ENCODE peak calls at places on chromosomes 13 and 19, in seven cellular contexts. One of them, this sample, is unnamed.

GRCh38 chr13:87671031-87671823 is at the start of gene SLITRK5:
- DNase-seq in T-helper 1 cell: peak; percentile 41
- DNase-seq in left kidney: peak; percentile 93
- DNase-seq in stimulated activated CD4-positive, alpha-beta T cell treated with anti-CD3 and anti-CD28 coated beads, Interleukin-15, amount 100 ng/mL, for 1 hour: no peak
- DNase-seq in non-pigmented ciliary epithelial cell: no peak
- DNase-seq in activated CD8-positive, alpha-beta memory T cell treated with anti-CD3 and anti-CD28 coated beads, Interleukin-2, amount 50 U/mL, for 4 hours: peak; percentile 69
- DNase-seq in foreskin fibroblast: peak; percentile 16
- DNase-seq in this sample: peak; percentile 85

GRCh38 chr19:5578094-5578846 is 10.5 kb upstream of the TINCR start:
- DNase-seq in T-helper 1 cell: peak; percentile 48
- DNase-seq in left kidney: peak; percentile 79
- DNase-seq in stimulated activated CD4-positive, alpha-beta T cell treated with anti-CD3 and anti-CD28 coated beads, Interleukin-15, amount 100 ng/mL, for 1 hour: peak; percentile 39
- DNase-seq in non-pigmented ciliary epithelial cell: no peak
- DNase-seq in activated CD8-positive, alpha-beta memory T cell treated with anti-CD3 and anti-CD28 coated beads, Interleukin-2, amount 50 U/mL, for 4 hours: peak; percentile 77
- DNase-seq in foreskin fibroblast: peak; percentile 50
- DNase-seq in this sample: peak; percentile 83

GRCh38 chr13:76380436-76381065 is 505.7 kb downstream of the KCTD12 start:
- DNase-seq in T-helper 1 cell: no peak
- DNase-seq in left kidney: no peak
- DNase-seq in stimulated activated CD4-positive, alpha-beta T cell treated with anti-CD3 and anti-CD28 coated beads, Interleukin-15, amount 100 ng/mL, for 1 hour: no peak
- DNase-seq in non-pigmented ciliary epithelial cell: peak; percentile 28
- DNase-seq in activated CD8-positive, alpha-beta memory T cell treated with anti-CD3 and anti-CD28 coated beads, Interleukin-2, amount 50 U/mL, for 4 hours: no peak
- DNase-seq in foreskin fibroblast: no peak
- DNase-seq in this sample: no peak

GRCh38 chr13:45439781-45440462 is 21.7 kb upstream of the SLC25A30 start:
- DNase-seq in T-helper 1 cell: no peak
- DNase-seq in left kidney: no peak
- DNase-seq in stimulated activated CD4-positive, alpha-beta T cell treated with anti-CD3 and anti-CD28 coated beads, Interleukin-15, amount 100 ng/mL, for 1 hour: no peak
- DNase-seq in non-pigmented ciliary epithelial cell: no peak
- DNase-seq in activated CD8-positive, alpha-beta memory T cell treated with anti-CD3 and anti-CD28 coated beads, Interleukin-2, amount 50 U/mL, for 4 hours: no peak
- DNase-seq in foreskin fibroblast: no peak
- DNase-seq in this sample: no peak

GRCh38 chr19:51751655-51752054 is at the start of gene FPR1:
- DNase-seq in T-helper 1 cell: no peak
- DNase-seq in left kidney: no peak
- DNase-seq in stimulated activated CD4-positive, alpha-beta T cell treated with anti-CD3 and anti-CD28 coated beads, Interleukin-15, amount 100 ng/mL, for 1 hour: no peak
- DNase-seq in non-pigmented ciliary epithelial cell: no peak
- DNase-seq in activated CD8-positive, alpha-beta memory T cell treated with anti-CD3 and anti-CD28 coated beads, Interleukin-2, amount 50 U/mL, for 4 hours: no peak
- DNase-seq in foreskin fibroblast: no peak
- DNase-seq in this sample: no peak

GRCh38 chr19:14413765-14414171 is 5.4 kb downstream of the DDX39A start:
- DNase-seq in T-helper 1 cell: no peak
- DNase-seq in left kidney: peak; percentile 52
- DNase-seq in stimulated activated CD4-positive, alpha-beta T cell treated with anti-CD3 and anti-CD28 coated beads, Interleukin-15, amount 100 ng/mL, for 1 hour: no peak
- DNase-seq in non-pigmented ciliary epithelial cell: no peak
- DNase-seq in activated CD8-positive, alpha-beta memory T cell treated with anti-CD3 and anti-CD28 coated beads, Interleukin-2, amount 50 U/mL, for 4 hours: no peak
- DNase-seq in foreskin fibroblast: no peak
- DNase-seq in this sample: no peak

GRCh38 chr19:57280913-57281425 is 684 bp downstream of the ZNF460 start:
- DNase-seq in T-helper 1 cell: peak; percentile 28
- DNase-seq in left kidney: no peak
- DNase-seq in stimulated activated CD4-positive, alpha-beta T cell treated with anti-CD3 and anti-CD28 coated beads, Interleukin-15, amount 100 ng/mL, for 1 hour: no peak
- DNase-seq in non-pigmented ciliary epithelial cell: no peak
- DNase-seq in activated CD8-positive, alpha-beta memory T cell treated with anti-CD3 and anti-CD28 coated beads, Interleukin-2, amount 50 U/mL, for 4 hours: no peak
- DNase-seq in foreskin fibroblast: no peak
- DNase-seq in this sample: no peak

GRCh38 chr19:18776288-18776594 is 14.9 kb downstream of the COMP start:
- DNase-seq in T-helper 1 cell: no peak
- DNase-seq in left kidney: no peak
- DNase-seq in stimulated activated CD4-positive, alpha-beta T cell treated with anti-CD3 and anti-CD28 coated beads, Interleukin-15, amount 100 ng/mL, for 1 hour: no peak
- DNase-seq in non-pigmented ciliary epithelial cell: no peak
- DNase-seq in activated CD8-positive, alpha-beta memory T cell treated with anti-CD3 and anti-CD28 coated beads, Interleukin-2, amount 50 U/mL, for 4 hours: no peak
- DNase-seq in foreskin fibroblast: peak; percentile 43
- DNase-seq in this sample: no peak

GRCh38 chr13:94173312-94173854 is 306.1 kb downstream of the DCT start:
- DNase-seq in T-helper 1 cell: no peak
- DNase-seq in left kidney: no peak
- DNase-seq in stimulated activated CD4-positive, alpha-beta T cell treated with anti-CD3 and anti-CD28 coated beads, Interleukin-15, amount 100 ng/mL, for 1 hour: no peak
- DNase-seq in non-pigmented ciliary epithelial cell: peak; percentile 65
- DNase-seq in activated CD8-positive, alpha-beta memory T cell treated with anti-CD3 and anti-CD28 coated beads, Interleukin-2, amount 50 U/mL, for 4 hours: no peak
- DNase-seq in foreskin fibroblast: no peak
- DNase-seq in this sample: no peak

GRCh38 chr13:49225358-49226042 is 5.4 kb downstream of the MLNR start:
- DNase-seq in T-helper 1 cell: no peak
- DNase-seq in left kidney: no peak
- DNase-seq in stimulated activated CD4-positive, alpha-beta T cell treated with anti-CD3 and anti-CD28 coated beads, Interleukin-15, amount 100 ng/mL, for 1 hour: no peak
- DNase-seq in non-pigmented ciliary epithelial cell: no peak
- DNase-seq in activated CD8-positive, alpha-beta memory T cell treated with anti-CD3 and anti-CD28 coated beads, Interleukin-2, amount 50 U/mL, for 4 hours: no peak
- DNase-seq in foreskin fibroblast: no peak
- DNase-seq in this sample: no peak

GRCh38 chr13:79492918-79493594 is 12.1 kb downstream of the NDFIP2 start:
- DNase-seq in T-helper 1 cell: no peak
- DNase-seq in left kidney: no peak
- DNase-seq in stimulated activated CD4-positive, alpha-beta T cell treated with anti-CD3 and anti-CD28 coated beads, Interleukin-15, amount 100 ng/mL, for 1 hour: no peak
- DNase-seq in non-pigmented ciliary epithelial cell: no peak
- DNase-seq in activated CD8-positive, alpha-beta memory T cell treated with anti-CD3 and anti-CD28 coated beads, Interleukin-2, amount 50 U/mL, for 4 hours: no peak
- DNase-seq in foreskin fibroblast: no peak
- DNase-seq in this sample: no peak

GRCh38 chr13:36862002-36862706 is 43.1 kb downstream of the RFXAP start:
- DNase-seq in T-helper 1 cell: no peak
- DNase-seq in left kidney: no peak
- DNase-seq in stimulated activated CD4-positive, alpha-beta T cell treated with anti-CD3 and anti-CD28 coated beads, Interleukin-15, amount 100 ng/mL, for 1 hour: no peak
- DNase-seq in non-pigmented ciliary epithelial cell: no peak
- DNase-seq in activated CD8-positive, alpha-beta memory T cell treated with anti-CD3 and anti-CD28 coated beads, Interleukin-2, amount 50 U/mL, for 4 hours: no peak
- DNase-seq in foreskin fibroblast: no peak
- DNase-seq in this sample: no peak